ENCODE peak calls at places on chromosomes 4 and X, in five cellular contexts. M is pancreas, E is heart right ventricle, X is neural crest cell, F is body of pancreas. Y is an unnamed sample.

GRCh38 chr4:166972071-166972470 is 262.2 kb downstream of the SPOCK3 start:
- DNase-seq in X (no peak), M (no peak), E (no peak), F (no peak), Y (peak)

GRCh38 chr4:173448557-173448918 is 49.6 kb upstream of the SCRG1 start:
- DNase-seq in E (no peak), M (no peak), X (no peak), F (no peak), Y (peak)

GRCh38 chr4:11728165-11728564 is 299.5 kb upstream of the HS3ST1 start:
- DNase-seq in F (no peak), E (no peak), X (no peak), M (no peak), Y (no peak)

GRCh38 chr4:17082186-17082585 is 183.7 kb upstream of the LDB2 start:
- DNase-seq in M (no peak), F (no peak), E (no peak), X (no peak), Y (no peak)

GRCh38 chr4:9825049-9825448 is 43.6 kb downstream of the DRD5 start:
- DNase-seq in M (no peak), E (no peak), F (no peak), X (no peak), Y (no peak)

GRCh38 chr4:26826721-26827120 is 33.9 kb upstream of the STIM2 start:
- DNase-seq in M (peak), X (no peak), E (no peak), F (peak), Y (peak)

GRCh38 chrX:129651756-129652564 is 2.8 kb downstream of the APLN start:
- DNase-seq in E (no peak), X (no peak), M (no peak), F (no peak), Y (no peak)

GRCh38 chr4:102789317-102789717 is 28.5 kb upstream of the MANBA start:
- DNase-seq in M (no peak), F (no peak), X (no peak), E (no peak), Y (peak)

GRCh38 chr4:3462790-3463415 is at the start of gene DOK7:
- DNase-seq in F (peak), X (no peak), E (peak), M (peak), Y (no peak)

GRCh38 chr4:17523626-17524025 is 8.7 kb downstream of the CLRN2 start:
- DNase-seq in F (no peak), E (no peak), X (no peak), M (no peak), Y (no peak)

GRCh38 chrX:3820170-3820569 is 106.7 kb upstream of the PRKX start:
- DNase-seq in X (no peak), E (no peak), M (no peak), F (no peak), Y (peak)

GRCh38 chr4:173752610-173753009 is 222.6 kb upstream of the HAND2 start:
- DNase-seq in M (peak), E (no peak), F (peak), X (peak), Y (no peak)

GRCh38 chr4:20326977-20327376 is 75.3 kb downstream of the SLIT2 start:
- DNase-seq in F (no peak), X (no peak), E (no peak), M (no peak), Y (peak)

GRCh38 chr4:54230479-54231418 is 1.7 kb downstream of the PDGFRA start:
- DNase-seq in X (no peak), F (no peak), E (peak), M (no peak), Y (peak)

GRCh38 chr4:2255501-2256155 is 6.3 kb downstream of the MXD4 start:
- DNase-seq in X (no peak), M (peak), E (peak), F (peak), Y (peak)

GRCh38 chrX:134365923-134366322 is 94.0 kb upstream of the HPRT1 start:
- DNase-seq in F (no peak), X (no peak), E (no peak), M (no peak), Y (no peak)

GRCh38 chr4:98653890-98654867 is 4.2 kb downstream of the TSPAN5 start:
- DNase-seq in X (no peak), E (no peak), F (no peak), M (no peak), Y (peak)

GRCh38 chrX:30951003-30951402 is 61.9 kb upstream of the TAB3 start:
- DNase-seq in F (no peak), E (no peak), X (no peak), M (no peak), Y (no peak)

GRCh38 chr4:7651461-7651921 is 216.8 kb upstream of the PSAPL1 start:
- DNase-seq in F (peak), X (no peak), M (no peak), E (no peak), Y (peak)

GRCh38 chr4:7652006-7652405 is 217.3 kb upstream of the PSAPL1 start:
- DNase-seq in F (no peak), X (no peak), E (no peak), M (no peak), Y (no peak)

GRCh38 chr4:7649741-7650531 is 215.2 kb upstream of the PSAPL1 start:
- DNase-seq in F (peak), E (no peak), M (no peak), X (no peak), Y (peak)

GRCh38 chr4:7649411-7649740 is 214.6 kb upstream of the PSAPL1 start:
- DNase-seq in X (no peak), F (no peak), E (no peak), M (no peak), Y (no peak)

DNA sequence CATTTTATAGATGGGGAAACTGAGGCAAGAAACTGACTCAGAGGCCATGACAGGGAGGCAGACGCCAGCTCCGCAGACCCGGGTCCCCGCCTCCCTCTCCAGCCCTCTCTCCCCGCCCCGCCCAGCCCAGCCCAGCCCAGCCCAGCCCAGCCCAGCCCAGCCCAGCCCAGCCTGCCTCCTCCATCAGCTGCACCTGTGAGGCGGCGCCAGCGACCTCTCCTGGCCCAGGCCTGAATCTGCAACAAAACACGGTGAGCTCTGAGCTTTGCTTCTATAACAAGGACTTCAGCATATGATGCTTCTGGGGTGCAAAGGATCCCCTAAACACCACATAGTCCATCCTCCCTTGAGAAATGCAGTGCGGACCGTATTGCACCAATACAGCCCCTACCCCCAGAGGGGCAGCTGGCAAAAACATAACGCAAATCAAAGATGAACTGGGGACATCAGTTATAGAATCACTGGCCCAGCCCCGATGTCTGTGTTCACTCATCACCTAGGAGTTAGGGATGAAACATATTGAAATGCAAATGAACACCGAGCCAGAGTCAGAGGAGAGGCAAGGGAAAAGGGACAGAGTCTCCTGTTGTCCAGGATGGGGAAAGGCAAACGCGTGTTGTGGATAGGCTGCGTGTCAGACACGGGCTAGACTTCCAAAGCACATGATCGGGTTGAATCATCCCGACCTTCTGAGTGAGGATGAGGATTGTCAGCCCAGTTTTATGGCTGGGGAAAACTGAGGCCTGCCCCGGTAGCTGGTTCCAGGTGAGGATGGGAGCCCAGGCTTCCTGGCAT is 216.1 kb upstream of the PSAPL1 start:
- DNase-seq in E (no peak), F (no peak), X (peak), M (no peak), Y (peak)
- TF ChIP-seq CTCF in E (no peak), F (no peak), X (peak), M (no peak), Y (no peak)

DNA sequence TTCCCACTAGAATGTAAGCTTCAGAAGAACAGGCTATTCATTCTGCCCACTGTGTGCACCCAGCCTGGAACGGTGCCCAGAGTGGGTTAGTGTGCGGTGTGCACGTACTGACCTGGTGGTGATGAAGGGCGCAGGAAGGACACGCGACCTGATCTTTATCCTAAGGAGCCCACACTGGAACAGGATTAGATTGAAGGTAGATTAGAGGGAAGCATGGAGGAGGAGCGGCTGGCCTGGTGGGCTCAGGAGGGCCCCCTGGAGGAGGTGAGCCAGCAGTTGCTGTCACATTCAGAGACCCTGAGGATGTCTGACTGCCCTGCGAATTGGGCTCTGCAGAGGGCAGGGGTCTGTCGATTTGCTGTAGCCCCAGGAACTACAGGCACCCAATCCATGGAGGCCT is 73.1 kb downstream of the HTRA3 start:
- DNase-seq in M (no peak), X (peak), F (no peak), E (no peak), Y (no peak)
- TF ChIP-seq CTCF in M (no peak), X (no peak), F (no peak), E (no peak), Y (peak)

GRCh38 chrX:1932231-1932630 is 317.4 kb downstream of the ASMT start:
- DNase-seq in E (no peak), M (no peak), X (no peak), F (no peak), Y (no peak)

GRCh38 chrX:1941291-1941690 is 326.4 kb downstream of the ASMT start:
- DNase-seq in E (no peak), X (no peak), M (no peak), F (no peak), Y (no peak)

GRCh38 chrX:1933964-1934363 is 319.1 kb downstream of the ASMT start:
- DNase-seq in F (no peak), X (no peak), E (no peak), M (no peak), Y (no peak)

GRCh38 chrX:1935805-1936204 is 320.9 kb downstream of the ASMT start:
- DNase-seq in M (no peak), E (no peak), X (no peak), F (no peak), Y (no peak)
- TF ChIP-seq CTCF in M (no peak), E (no peak), X (no peak), F (no peak), Y (no peak)

DNA sequence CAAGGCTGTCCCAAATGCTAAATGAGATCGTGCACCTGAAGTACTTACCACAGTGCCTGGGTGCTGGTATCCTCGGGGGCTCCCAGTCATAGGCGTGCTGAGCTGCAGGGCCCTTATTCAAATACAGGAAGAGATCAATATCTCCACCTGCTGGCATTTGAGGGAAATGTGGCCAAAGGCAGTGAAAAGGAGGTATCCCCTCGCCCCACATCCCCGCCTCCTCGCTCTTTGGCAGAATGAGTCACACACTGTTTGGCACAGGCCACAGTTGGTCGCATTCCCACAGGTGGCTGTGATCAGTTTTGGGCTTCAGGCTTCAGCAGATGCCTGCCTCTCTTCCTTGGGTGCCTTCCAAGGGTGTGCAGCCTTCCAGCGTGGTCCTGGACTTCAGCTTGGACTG is 28.4 kb downstream of the ZNF185 start:
- DNase-seq in E (no peak), F (peak), M (peak), X (peak), Y (peak)
- TF ChIP-seq CTCF in E (peak), F (no peak), M (peak), X (peak), Y (peak)

GRCh38 chrX:37905436-37906147 is 58.2 kb upstream of the DYNLT3 start:
- DNase-seq in M (peak), E (peak), F (no peak), X (peak), Y (peak)
- TF ChIP-seq CTCF in M (no peak), E (peak), F (no peak), X (no peak), Y (peak)

GRCh38 chrX:115719171-115719570 is 158.2 kb downstream of the PLS3 start:
- DNase-seq in E (no peak), X (no peak), F (no peak), M (no peak), Y (no peak)
- TF ChIP-seq CTCF in E (no peak), X (no peak), F (no peak), M (no peak), Y (no peak)

GRCh38 chr4:18813055-18813454 is 791.5 kb upstream of the LCORL start:
- DNase-seq in F (no peak), E (no peak), X (no peak), M (no peak), Y (no peak)
- TF ChIP-seq CTCF in F (no peak), E (no peak), X (no peak), M (no peak), Y (no peak)